ENCODE peak calls at places on chromosomes 4 and X, in four cellular contexts. P is cardiac muscle cell, S is germinal center, E is M059J. T is an unnamed sample.

GRCh38 chr4:180330521-180330920 is 1912.7 kb upstream of the TENM3 start:
- DNase-seq in P (no peak), S (no peak), E (no peak), T (no peak)

GRCh38 chr4:140099993-140100392 is 54.0 kb downstream of the MAML3 start:
- DNase-seq in P (no peak), S (no peak), E (peak), T (peak)

GRCh38 chr4:24118031-24118430 is 228.2 kb upstream of the PPARGC1A start:
- DNase-seq in P (no peak), S (no peak), E (no peak), T (no peak)

GRCh38 chr4:147396105-147396504 is 84.8 kb upstream of the EDNRA start:
- DNase-seq in P (no peak), S (no peak), E (no peak), T (no peak)

GRCh38 chr4:124262211-124263179 is 450.0 kb downstream of the ANKRD50 start:
- DNase-seq in P (peak), S (peak), E (peak), T (peak)

GRCh38 chr4:143406523-143406922 is 69.8 kb downstream of the GAB1 start:
- DNase-seq in P (no peak), S (no peak), E (peak), T (peak)

GRCh38 chr4:53055716-53056413 is 193.7 kb downstream of the RASL11B start:
- DNase-seq in P (no peak), S (no peak), E (no peak), T (no peak)

GRCh38 chrX:10235851-10236250 is 79.1 kb downstream of the CLCN4 start:
- DNase-seq in P (no peak), S (no peak), E (peak), T (peak)

GRCh38 chr4:38994135-38994534 is 38.1 kb downstream of the TMEM156 start:
- DNase-seq in P (no peak), S (no peak), E (no peak), T (no peak)

GRCh38 chr4:118398226-118399090 is 45.7 kb upstream of the PRSS12 start:
- DNase-seq in P (no peak), S (no peak), E (no peak), T (no peak)

GRCh38 chr4:21992330-21992729 is 43.8 kb upstream of the KCNIP4 start:
- DNase-seq in P (no peak), S (no peak), E (peak), T (peak)

GRCh38 chr4:69214716-69215115 is at the start of gene UGT2B11:
- DNase-seq in P (no peak), S (no peak), E (no peak), T (no peak)

GRCh38 chr4:121375262-121375661 is 5.6 kb downstream of the QRFPR start:
- DNase-seq in P (no peak), S (no peak), E (peak), T (peak)

GRCh38 chrX:2464677-2465166 is 36.1 kb downstream of the DHRSX start:
- DNase-seq in P (no peak), S (no peak), E (no peak), T (no peak)

GRCh38 chr4:182192511-182193181 is 50.6 kb upstream of the TENM3 start:
- DNase-seq in P (no peak), S (no peak), E (peak), T (peak)

GRCh38 chrX:111265506-111265905 is 4.8 kb downstream of the CAPN6 start:
- DNase-seq in P (no peak), S (no peak), E (no peak), T (no peak)

GRCh38 chrX:79413009-79413408 is 45.9 kb upstream of the ITM2A start:
- DNase-seq in P (peak), S (peak), E (no peak), T (peak)

GRCh38 chr4:61531188-61531587 is 331.1 kb downstream of the ADGRL3 start:
- DNase-seq in P (no peak), S (no peak), E (no peak), T (no peak)

GRCh38 chrX:150326843-150327242 is 36.3 kb upstream of the MAMLD1 start:
- DNase-seq in P (no peak), S (no peak), E (peak), T (no peak)